ENCODE peak calls at places on chromosome 3, in six cellular contexts. S, V, Q, R, K and H are unnamed samples. For H3K9me3, the result is how much of the 10 kb centered on the place peaks cover.

GRCh38 chr3:139388961-139389551 is 391 bp downstream of the COPB2 start:
- DNase-seq in S (no peak), V (no peak), Q (no peak), R (no peak), K (no peak), H (no peak)

GRCh38 chr3:177448987-177449975 is 252.0 kb upstream of the TBL1XR1 start:
- DNase-seq in S (no peak), V (peak), Q (no peak), R (peak), K (no peak), H (no peak)

GRCh38 chr3:165185707-165186327 is 10.4 kb downstream of the SLITRK3 start:
- DNase-seq in S (peak), V (peak), Q (peak), R (peak), K (no peak), H (no peak)

GRCh38 chr3:186219211-186219638 is 110.3 kb upstream of the ETV5 start:
- DNase-seq in S (no peak), V (no peak), Q (no peak), R (no peak), K (no peak), H (no peak)

GRCh38 chr3:194816748-194817591 is 131.3 kb downstream of the FAM43A start:
- DNase-seq in S (no peak), V (no peak), Q (no peak), R (no peak), K (no peak), H (no peak)

GRCh38 chr3:124078978-124079911 is 87.3 kb upstream of the ROPN1 start:
- DNase-seq in S (peak), V (peak), Q (no peak), R (no peak), K (no peak), H (no peak)

GRCh38 chr3:190012314-190012782 is 108.3 kb downstream of the P3H2 start:
- DNase-seq in S (peak), V (peak), Q (no peak), R (no peak), K (no peak), H (no peak)

GRCh38 chr3:186750316-186750715 is 33.1 kb upstream of the EIF4A2 start:
- DNase-seq in S (no peak), V (no peak), Q (no peak), R (no peak), K (no peak), H (no peak)

GRCh38 chr3:48820626-48821324 is 26.9 kb downstream of the PRKAR2A start:
- DNase-seq in S (no peak), V (peak), Q (no peak), R (no peak), K (no peak), H (no peak)

GRCh38 chr3:32226875-32227500 is 11.5 kb upstream of the CMTM8 start:
- DNase-seq in S (peak), V (peak), Q (no peak), R (no peak), K (no peak), H (no peak)

GRCh38 chr3:131474115-131474514 is 28.7 kb downstream of the MRPL3 start:
- DNase-seq in S (no peak), V (no peak), Q (no peak), R (no peak), K (no peak), H (no peak)

GRCh38 chr3:184284696-184285095 is 8.9 kb downstream of the ECE2 start:
- DNase-seq in S (peak), V (peak), Q (peak), R (no peak), K (no peak), H (no peak)

GRCh38 chr3:119990888-119991287 is 103.4 kb downstream of the GSK3B start:
- DNase-seq in S (no peak), V (peak), Q (no peak), R (no peak), K (no peak), H (no peak)

GRCh38 chr3:184568918-184569829 is 7.6 kb downstream of the EPHB3 start:
- DNase-seq in S (no peak), V (peak), Q (peak), R (peak), K (peak), H (peak)

GRCh38 chr3:36362973-36363372 is 17.3 kb upstream of the STAC start:
- DNase-seq in S (peak), V (peak), Q (no peak), R (no peak), K (no peak), H (no peak)

GRCh38 chr3:152524198-152525140 is 255.7 kb downstream of the MBNL1 start:
- DNase-seq in S (peak), V (peak), Q (no peak), R (peak), K (no peak), H (peak)

GRCh38 chr3:112649478-112649735 is 8.5 kb upstream of the CCDC80 start:
- DNase-seq in S (no peak), V (peak), Q (no peak), R (no peak), K (no peak), H (no peak)

GRCh38 chr3:133887951-133888703 is 7.6 kb downstream of the RAB6B start:
- DNase-seq in S (no peak), V (no peak), Q (peak), R (no peak), K (no peak), H (no peak)

GRCh38 chr3:179149239-179149887 is 1.2 kb downstream of the PIK3CA start:
- DNase-seq in S (peak), V (peak), Q (no peak), R (peak), K (no peak), H (no peak)

GRCh38 chr3:179149951-179150350 is 1.8 kb downstream of the PIK3CA start:
- DNase-seq in S (no peak), V (no peak), Q (no peak), R (no peak), K (no peak), H (no peak)

GRCh38 chr3:179147571-179148445 is at the start of gene PIK3CA:
- DNase-seq in S (peak), V (peak), Q (peak), R (peak), K (peak), H (peak)

GRCh38 chr3:179146911-179147570 is 1.1 kb upstream of the PIK3CA start:
- DNase-seq in S (peak), V (peak), Q (no peak), R (peak), K (no peak), H (no peak)

GRCh38 chr3:179148446-179149238 is 485 bp downstream of the PIK3CA start:
- DNase-seq in S (peak), V (peak), Q (peak), R (peak), K (peak), H (peak)
- TF ChIP-seq POLR2A in S (no peak), V (no peak), Q (peak), R (peak), K (no peak), H (no peak)

DNA sequence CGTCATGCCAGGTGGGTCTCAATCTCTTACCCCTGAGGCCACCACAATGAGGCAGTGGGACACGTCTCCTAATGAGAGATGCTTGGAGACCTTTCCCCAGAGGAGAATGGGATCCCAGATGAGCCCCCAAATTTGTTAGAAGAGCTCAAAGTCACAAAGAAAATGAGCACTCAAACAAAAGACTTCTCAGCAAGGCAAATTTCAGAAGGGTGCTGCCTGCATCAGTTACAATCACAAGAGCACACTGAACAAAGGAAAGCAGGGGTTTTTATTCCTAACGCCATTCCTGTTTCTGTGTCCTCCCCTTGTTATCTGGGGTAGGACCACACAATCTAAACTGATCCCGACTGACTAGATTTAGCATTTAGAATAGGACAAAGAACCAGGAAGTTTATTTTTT is 50.1 kb downstream of the DLG1 start:
- DNase-seq in S (peak), V (no peak), Q (no peak), R (no peak), K (no peak), H (no peak)
- H3K9me3 ChIP-seq in S (under half), V (under half), Q (under half), R (under half), K (under half), H (under half)

GRCh38 chr3:143128212-143128611 is 8.6 kb downstream of the CHST2 start:
- DNase-seq in S (no peak), V (peak), Q (no peak), R (no peak), K (no peak), H (no peak)
- TF ChIP-seq POLR2A in S (no peak), V (no peak), Q (no peak), R (no peak), K (no peak), H (no peak)

GRCh38 chr3:128858167-128858566 is 21.3 kb upstream of the ACAD9 start:
- DNase-seq in S (no peak), V (no peak), Q (no peak), R (no peak), K (no peak), H (no peak)
- H3K9me3 ChIP-seq in S (half or more), V (under half), Q (half or more), R (under half), K (half or more), H (under half)

DNA sequence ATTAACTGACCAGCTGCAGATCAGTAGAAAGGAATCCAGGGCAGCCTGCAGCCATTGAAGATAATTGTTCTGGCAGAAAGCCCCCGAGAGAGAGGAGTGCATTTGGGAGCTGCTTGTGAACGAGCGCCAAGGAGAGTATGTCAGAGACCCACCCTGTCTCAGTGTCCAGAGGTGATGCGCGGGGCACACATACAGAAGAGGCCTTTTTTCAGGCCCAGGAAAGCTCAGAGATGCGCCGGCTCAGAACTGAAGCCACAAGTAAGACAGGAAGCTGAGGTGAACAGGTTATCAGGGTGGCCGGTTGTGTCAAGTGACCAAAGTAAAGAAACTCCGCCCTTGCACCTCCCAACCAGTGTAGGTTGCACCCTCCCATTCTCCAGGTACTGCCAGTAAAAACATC is 59.8 kb upstream of the HEG1 start:
- DNase-seq in S (no peak), V (peak), Q (no peak), R (no peak), K (no peak), H (no peak)
- TF ChIP-seq POLR2A in S (no peak), V (no peak), Q (no peak), R (no peak), K (no peak), H (no peak)